ENCODE peak calls at places on chromosomes 6 and 20, in seven cellular contexts. X is astrocyte of the cerebellum; W is mucosa of descending colon; K is H1; J is cardiac muscle cell; L is CD8-positive, alpha-beta T cell; C is lower leg skin. O is an unnamed sample.

GRCh38 chr20:16125810-16126209 is 447.4 kb downstream of the KIF16B start:
- DNase-seq in X (no peak), W (no peak), K (no peak), J (no peak), L (no peak), C (no peak), O (no peak)

GRCh38 chr20:346640-347316 is at the start of gene NRSN2:
- DNase-seq in X (no peak), W (peak; percentile 77), K (no peak), J (peak; percentile 79), L (no peak), C (peak; percentile 92), O (no peak)

GRCh38 chr20:31717478-31717946 is 5.2 kb downstream of the BCL2L1 start:
- DNase-seq in X (no peak), W (no peak), K (no peak), J (no peak), L (no peak), C (no peak), O (no peak)

GRCh38 chr6:41449399-41450245 is 96.6 kb upstream of the FOXP4 start:
- DNase-seq in X (no peak), W (peak; percentile 74), K (no peak), J (no peak), L (no peak), C (no peak), O (no peak)

GRCh38 chr6:9204171-9204570 is 768.8 kb upstream of the SLC35B3 start:
- DNase-seq in X (peak; percentile 80), W (no peak), K (no peak), J (no peak), L (no peak), C (no peak), O (no peak)

GRCh38 chr6:30888472-30889137 is 4.3 kb downstream of the DDR1 start:
- DNase-seq in X (no peak), W (no peak), K (no peak), J (no peak), L (no peak), C (peak; percentile 82), O (no peak)

GRCh38 chr6:8337147-8337546 is 98.2 kb downstream of the SLC35B3 start:
- DNase-seq in X (no peak), W (no peak), K (no peak), J (no peak), L (no peak), C (no peak), O (no peak)

GRCh38 chr6:31794866-31795615 is 511 bp downstream of the VARS1 start:
- DNase-seq in X (no peak), W (no peak), K (no peak), J (peak; percentile 29), L (no peak), C (no peak), O (no peak)

GRCh38 chr6:40419881-40420705 is 167.1 kb downstream of the LRFN2 start:
- DNase-seq in X (no peak), W (no peak), K (no peak), J (no peak), L (no peak), C (no peak), O (no peak)

GRCh38 chr20:22946594-22946993 is 88.5 kb upstream of the SSTR4 start:
- DNase-seq in X (no peak), W (no peak), K (no peak), J (no peak), L (no peak), C (no peak), O (no peak)

GRCh38 chr6:159250633-159251032 is 81.4 kb downstream of the FNDC1 start:
- DNase-seq in X (no peak), W (no peak), K (no peak), J (no peak), L (no peak), C (no peak), O (no peak)

GRCh38 chr6:85641522-85641915 is 1.2 kb downstream of the SYNCRIP start:
- DNase-seq in X (no peak), W (no peak), K (no peak), J (no peak), L (no peak), C (no peak), O (no peak)

GRCh38 chr6:134092449-134092848 is 40.0 kb upstream of the SLC2A12 start:
- DNase-seq in X (no peak), W (no peak), K (no peak), J (no peak), L (no peak), C (no peak), O (no peak)

GRCh38 chr6:160733045-160733646 is 31.1 kb downstream of the PLG start:
- DNase-seq in X (peak; percentile 16), W (no peak), K (no peak), J (peak; percentile 67), L (no peak), C (no peak), O (no peak)

GRCh38 chr6:56984374-56984773 is 29.5 kb downstream of the BEND6 start:
- DNase-seq in X (peak; percentile 11), W (no peak), K (no peak), J (no peak), L (no peak), C (no peak), O (no peak)

GRCh38 chr20:25355191-25355590 is 35.4 kb downstream of the ABHD12 start:
- DNase-seq in X (no peak), W (no peak), K (no peak), J (no peak), L (no peak), C (no peak), O (no peak)

GRCh38 chr6:154187203-154187602 is 148.2 kb downstream of the OPRM1 start:
- DNase-seq in X (no peak), W (no peak), K (no peak), J (no peak), L (no peak), C (no peak), O (no peak)

GRCh38 chr6:15498640-15499039 is 164.2 kb downstream of the DTNBP1 start:
- DNase-seq in X (no peak), W (peak; percentile 46), K (no peak), J (no peak), L (no peak), C (peak; percentile 86), O (no peak)

GRCh38 chr6:154289818-154290508 is 66.6 kb downstream of the IPCEF1 start:
- DNase-seq in X (no peak), W (no peak), K (no peak), J (no peak), L (no peak), C (no peak), O (no peak)

GRCh38 chr6:13873288-13874190 is 51.2 kb upstream of the RNF182 start:
- DNase-seq in X (no peak), W (peak; percentile 83), K (peak; percentile 76), J (peak; percentile 66), L (peak; percentile 47), C (peak; percentile 88), O (no peak)

GRCh38 chr20:63591147-63591533 is 17.1 kb upstream of the HELZ2 start:
- DNase-seq in X (no peak), W (no peak), K (no peak), J (no peak), L (no peak), C (no peak), O (no peak)

GRCh38 chr6:117215353-117216090 is 49.8 kb upstream of the VGLL2 start:
- DNase-seq in X (no peak), W (no peak), K (no peak), J (no peak), L (no peak), C (no peak), O (no peak)

GRCh38 chr20:4896971-4897497 is 104.3 kb downstream of the SLC23A2 start:
- DNase-seq in X (no peak), W (no peak), K (no peak), J (no peak), L (no peak), C (no peak), O (no peak)

GRCh38 chr6:41715779-41716515 is 19.5 kb downstream of the TFEB start:
- DNase-seq in X (no peak), W (no peak), K (no peak), J (no peak), L (no peak), C (no peak), O (no peak)

GRCh38 chr6:124924333-124924759 is 37.9 kb upstream of the RNF217 start:
- DNase-seq in X (no peak), W (no peak), K (no peak), J (no peak), L (no peak), C (no peak), O (no peak)

GRCh38 chr20:8049321-8049720 is 29.8 kb upstream of the TMX4 start:
- DNase-seq in X (no peak), W (no peak), K (no peak), J (no peak), L (no peak), C (no peak), O (no peak)

GRCh38 chr6:17962436-17963031 is 24.9 kb downstream of the KIF13A start:
- DNase-seq in X (peak; percentile 87), W (peak; percentile 72), K (no peak), J (peak; percentile 72), L (no peak), C (no peak), O (no peak)
- H3K4me3 ChIP-seq in X (no peak overlapping the region), W (no peak overlapping the region), K (no peak overlapping the region), J (no peak overlapping the region), L (no peak overlapping the region), C (no peak overlapping the region), O (no peak overlapping the region)

DNA sequence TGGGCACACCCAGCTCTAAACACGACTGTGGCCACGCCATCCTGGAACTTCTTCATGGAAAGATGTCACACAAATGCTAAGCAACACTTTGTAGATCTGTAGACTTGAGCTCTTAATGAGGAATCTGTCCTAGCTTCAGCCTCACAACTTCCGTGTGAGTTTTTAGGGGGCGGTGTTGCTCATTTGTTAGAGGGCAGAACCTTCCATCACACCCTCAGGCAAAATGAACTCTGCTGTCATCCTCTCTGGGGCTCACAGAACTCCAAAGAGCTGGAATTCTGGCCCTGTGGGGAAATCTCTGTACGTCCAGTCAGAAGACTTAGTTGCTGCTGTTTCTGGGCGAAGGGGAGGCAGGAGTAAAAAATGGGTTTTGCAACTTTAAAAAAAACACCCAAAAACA is 49.8 kb downstream of the NRN1 start:
- DNase-seq in X (no peak), W (no peak), K (no peak), J (no peak), L (no peak), C (no peak), O (no peak)
- TF ChIP-seq CTCF in X (no peak), W (no peak), K (peak; percentile 46), J (no peak), L (no peak), C (no peak), O (no peak)

DNA sequence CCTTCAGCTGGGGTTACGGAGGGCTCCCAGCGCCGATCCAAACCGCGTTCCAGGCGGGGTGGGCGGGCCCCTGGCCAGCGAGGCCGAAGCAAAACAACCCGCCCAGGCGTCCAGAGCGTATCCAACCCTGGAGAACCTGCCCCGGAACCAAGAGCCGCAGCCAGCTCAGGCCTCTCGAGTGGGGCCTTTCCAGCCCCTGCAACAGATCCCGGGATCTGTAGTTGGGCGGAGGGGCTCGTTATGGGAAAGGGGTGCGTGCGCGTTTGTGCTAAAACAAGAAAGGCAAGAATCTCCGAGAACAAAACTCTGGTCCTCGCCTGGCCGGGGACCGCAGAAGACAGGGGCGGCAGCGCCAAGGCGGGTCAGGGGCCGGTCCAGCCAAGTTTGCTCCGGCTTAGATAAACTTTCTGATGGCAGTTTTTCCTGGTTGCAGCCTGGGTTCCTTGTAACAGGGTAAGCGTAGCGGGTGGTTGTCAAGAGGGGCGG is 528 bp upstream of the RIN2 start:
- DNase-seq in X (peak; percentile 31), W (peak; percentile 82), K (no peak), J (peak; percentile 86), L (no peak), C (peak; percentile 97), O (no peak)
- H3K4me3 ChIP-seq in X (peak overlapping the region; percentile 85), W (peak overlapping the region; percentile 20), K (peak overlapping the region; percentile 79), J (peak overlapping the region; percentile 75), L (no peak overlapping the region), C (peak overlapping the region; percentile 78), O (peak overlapping the region; percentile 74)

GRCh38 chr20:52652271-52652670 is 319.9 kb upstream of the TSHZ2 start:
- DNase-seq in X (no peak), W (no peak), K (no peak), J (no peak), L (no peak), C (no peak), O (no peak)
- TF ChIP-seq CTCF in X (no peak), W (no peak), K (no peak), J (no peak), L (no peak), C (no peak), O (no peak)